ENCODE peak calls at places on chromosomes 16 and 17, in six cellular contexts. One of them, this sample, is unnamed.

GRCh38 chr17:73644145-73645049 is at the start of gene SDK2:
- DNase-seq in activated B cell treated with CpG ODN at 0.5 μM for 24 hours: peak; percentile 26
- DNase-seq in OCI-LY7: no peak
- DNase-seq in AG10803: no peak
- DNase-seq in cardiac muscle cell: peak; percentile 69
- DNase-seq in heart right ventricle: no peak
- DNase-seq in this sample: peak; percentile 61

GRCh38 chr16:17493012-17493411 is 22.3 kb upstream of the XYLT1 start:
- DNase-seq in OCI-LY7: no peak
- DNase-seq in activated B cell treated with CpG ODN at 0.5 μM for 24 hours: no peak
- DNase-seq in AG10803: no peak
- DNase-seq in heart right ventricle: no peak
- DNase-seq in cardiac muscle cell: no peak
- DNase-seq in this sample: no peak

GRCh38 chr17:6120351-6120750 is 50.2 kb downstream of the WSCD1 start:
- DNase-seq in AG10803: no peak
- DNase-seq in OCI-LY7: no peak
- DNase-seq in heart right ventricle: no peak
- DNase-seq in activated B cell treated with CpG ODN at 0.5 μM for 24 hours: no peak
- DNase-seq in cardiac muscle cell: no peak
- DNase-seq in this sample: no peak

GRCh38 chr16:25614836-25615235 is 76.9 kb upstream of the HS3ST4 start:
- DNase-seq in heart right ventricle: no peak
- DNase-seq in AG10803: no peak
- DNase-seq in cardiac muscle cell: no peak
- DNase-seq in activated B cell treated with CpG ODN at 0.5 μM for 24 hours: no peak
- DNase-seq in OCI-LY7: no peak
- DNase-seq in this sample: no peak

GRCh38 chr16:3481696-3482658 is 13.3 kb downstream of the C16orf90 start:
- DNase-seq in activated B cell treated with CpG ODN at 0.5 μM for 24 hours: no peak
- DNase-seq in heart right ventricle: no peak
- DNase-seq in OCI-LY7: no peak
- DNase-seq in cardiac muscle cell: no peak
- DNase-seq in AG10803: no peak
- DNase-seq in this sample: no peak

GRCh38 chr16:72637306-72637705 is 410.6 kb downstream of the ZFHX3 start:
- DNase-seq in cardiac muscle cell: no peak
- DNase-seq in OCI-LY7: no peak
- DNase-seq in heart right ventricle: no peak
- DNase-seq in activated B cell treated with CpG ODN at 0.5 μM for 24 hours: no peak
- DNase-seq in AG10803: peak; percentile 79
- DNase-seq in this sample: no peak

GRCh38 chr17:74678541-74678940 is 34.2 kb downstream of the CD300LF start:
- DNase-seq in activated B cell treated with CpG ODN at 0.5 μM for 24 hours: no peak
- DNase-seq in AG10803: no peak
- DNase-seq in cardiac muscle cell: no peak
- DNase-seq in heart right ventricle: no peak
- DNase-seq in OCI-LY7: no peak
- DNase-seq in this sample: no peak

GRCh38 chr17:19897108-19897854 is 29.5 kb upstream of the ULK2 start:
- DNase-seq in activated B cell treated with CpG ODN at 0.5 μM for 24 hours: no peak
- DNase-seq in heart right ventricle: peak; percentile 49
- DNase-seq in OCI-LY7: no peak
- DNase-seq in AG10803: no peak
- DNase-seq in cardiac muscle cell: no peak
- DNase-seq in this sample: no peak

GRCh38 chr17:76586741-76587487 is 1.3 kb upstream of the ST6GALNAC2 start:
- DNase-seq in OCI-LY7: no peak
- DNase-seq in activated B cell treated with CpG ODN at 0.5 μM for 24 hours: no peak
- DNase-seq in heart right ventricle: no peak
- DNase-seq in AG10803: no peak
- DNase-seq in cardiac muscle cell: peak; percentile 59
- DNase-seq in this sample: peak; percentile 43

GRCh38 chr17:79954281-79955166 is 81.1 kb downstream of the TBC1D16 start:
- DNase-seq in AG10803: no peak
- DNase-seq in OCI-LY7: no peak
- DNase-seq in heart right ventricle: no peak
- DNase-seq in cardiac muscle cell: no peak
- DNase-seq in activated B cell treated with CpG ODN at 0.5 μM for 24 hours: no peak
- DNase-seq in this sample: no peak

GRCh38 chr16:8665529-8665928 is 8.9 kb upstream of the ABAT start:
- DNase-seq in OCI-LY7: no peak
- DNase-seq in AG10803: no peak
- DNase-seq in cardiac muscle cell: no peak
- DNase-seq in activated B cell treated with CpG ODN at 0.5 μM for 24 hours: no peak
- DNase-seq in heart right ventricle: no peak
- DNase-seq in this sample: no peak

GRCh38 chr17:7167832-7168231 is 11.3 kb downstream of the ASGR1 start:
- DNase-seq in OCI-LY7: no peak
- DNase-seq in cardiac muscle cell: no peak
- DNase-seq in AG10803: peak; percentile 73
- DNase-seq in activated B cell treated with CpG ODN at 0.5 μM for 24 hours: no peak
- DNase-seq in heart right ventricle: no peak
- DNase-seq in this sample: no peak

DNA sequence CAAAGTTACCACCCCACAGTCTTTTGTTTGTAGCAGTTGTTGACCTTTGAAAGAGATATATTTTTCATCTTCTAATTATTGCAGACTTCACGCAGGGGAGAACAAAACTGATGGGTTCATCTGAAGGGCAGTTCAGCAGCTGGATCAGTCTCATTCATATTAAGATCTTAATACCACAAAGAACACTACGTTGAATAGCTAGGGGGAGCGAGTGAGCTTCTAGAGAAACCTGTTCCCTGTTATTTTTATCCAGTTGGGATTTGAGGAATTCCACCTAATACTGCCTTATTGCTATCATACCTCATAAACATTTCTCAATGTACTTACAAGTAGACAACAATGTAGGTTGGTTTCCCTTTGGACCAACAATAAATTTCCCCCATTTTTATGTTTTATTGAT is 306.1 kb upstream of the KIF2B start:
- DNase-seq in OCI-LY7: no peak
- DNase-seq in AG10803: no peak
- DNase-seq in cardiac muscle cell: peak; percentile 51
- DNase-seq in heart right ventricle: no peak
- DNase-seq in activated B cell treated with CpG ODN at 0.5 μM for 24 hours: no peak
- DNase-seq in this sample: no peak
- TF ChIP-seq CTCF in OCI-LY7: no peak
- TF ChIP-seq CTCF in AG10803: peak; percentile 20
- TF ChIP-seq CTCF in cardiac muscle cell: peak; percentile 51
- TF ChIP-seq CTCF in heart right ventricle: no peak
- TF ChIP-seq CTCF in activated B cell treated with CpG ODN at 0.5 μM for 24 hours: no peak
- TF ChIP-seq CTCF in this sample: no peak

GRCh38 chr16:60203525-60204124 is 1469.5 kb upstream of the GOT2 start:
- DNase-seq in cardiac muscle cell: peak; percentile 28
- DNase-seq in heart right ventricle: no peak
- DNase-seq in activated B cell treated with CpG ODN at 0.5 μM for 24 hours: no peak
- DNase-seq in AG10803: peak; percentile 31
- DNase-seq in OCI-LY7: peak; percentile 1
- DNase-seq in this sample: no peak
- TF ChIP-seq CTCF in cardiac muscle cell: no peak
- TF ChIP-seq CTCF in heart right ventricle: peak; percentile 47
- TF ChIP-seq CTCF in activated B cell treated with CpG ODN at 0.5 μM for 24 hours: no peak
- TF ChIP-seq CTCF in AG10803: peak; percentile 66
- TF ChIP-seq CTCF in OCI-LY7: peak; percentile 73
- TF ChIP-seq CTCF in this sample: peak; percentile 51

DNA sequence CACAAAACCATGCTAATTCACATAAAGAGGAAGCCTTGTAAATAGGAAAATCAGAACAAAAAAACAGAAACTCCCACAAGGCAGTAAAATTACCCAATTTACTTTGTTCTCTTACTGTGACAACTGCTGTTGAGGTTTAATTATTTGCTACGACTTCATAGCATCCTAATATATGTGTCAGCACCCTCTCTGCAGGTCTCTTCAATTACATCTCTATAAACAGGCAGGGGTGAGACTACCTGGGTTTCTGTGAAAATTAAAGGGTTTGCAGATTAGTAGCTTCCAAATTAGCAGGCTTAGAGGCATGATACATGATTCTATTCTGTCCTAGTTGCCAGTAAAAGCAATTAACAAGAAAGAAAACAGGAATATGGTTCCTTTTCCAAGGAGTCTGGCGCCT is 2.6 kb downstream of the WDR59 start:
- DNase-seq in OCI-LY7: no peak
- DNase-seq in activated B cell treated with CpG ODN at 0.5 μM for 24 hours: no peak
- DNase-seq in heart right ventricle: no peak
- DNase-seq in cardiac muscle cell: no peak
- DNase-seq in AG10803: no peak
- DNase-seq in this sample: no peak
- TF ChIP-seq CTCF in OCI-LY7: no peak
- TF ChIP-seq CTCF in activated B cell treated with CpG ODN at 0.5 μM for 24 hours: no peak
- TF ChIP-seq CTCF in heart right ventricle: no peak
- TF ChIP-seq CTCF in cardiac muscle cell: no peak
- TF ChIP-seq CTCF in AG10803: no peak
- TF ChIP-seq CTCF in this sample: no peak

DNA sequence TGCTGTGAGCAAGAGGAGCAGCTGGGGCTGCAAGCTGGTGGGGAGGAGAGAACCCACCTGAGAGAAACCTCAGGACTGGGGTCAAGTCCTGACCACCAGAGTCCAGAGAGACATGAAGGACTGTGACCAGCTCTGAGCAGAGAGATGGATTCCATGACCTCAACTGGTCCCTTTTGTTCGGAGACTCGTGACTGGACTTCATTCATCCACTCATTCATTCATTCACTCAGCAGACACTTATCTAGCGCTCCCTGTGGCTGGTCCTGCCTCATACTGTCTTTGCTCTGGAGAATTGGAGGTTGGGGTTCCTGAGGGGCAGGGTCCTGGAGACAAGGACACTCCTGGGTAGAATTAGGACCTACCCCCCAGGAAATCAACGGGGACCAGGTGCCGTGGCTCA is 4.0 kb downstream of the ERBB2 start:
- DNase-seq in cardiac muscle cell: no peak
- DNase-seq in activated B cell treated with CpG ODN at 0.5 μM for 24 hours: no peak
- DNase-seq in heart right ventricle: no peak
- DNase-seq in AG10803: no peak
- DNase-seq in OCI-LY7: no peak
- DNase-seq in this sample: no peak
- TF ChIP-seq CTCF in cardiac muscle cell: no peak
- TF ChIP-seq CTCF in activated B cell treated with CpG ODN at 0.5 μM for 24 hours: no peak
- TF ChIP-seq CTCF in heart right ventricle: no peak
- TF ChIP-seq CTCF in AG10803: no peak
- TF ChIP-seq CTCF in OCI-LY7: no peak
- TF ChIP-seq CTCF in this sample: no peak

DNA sequence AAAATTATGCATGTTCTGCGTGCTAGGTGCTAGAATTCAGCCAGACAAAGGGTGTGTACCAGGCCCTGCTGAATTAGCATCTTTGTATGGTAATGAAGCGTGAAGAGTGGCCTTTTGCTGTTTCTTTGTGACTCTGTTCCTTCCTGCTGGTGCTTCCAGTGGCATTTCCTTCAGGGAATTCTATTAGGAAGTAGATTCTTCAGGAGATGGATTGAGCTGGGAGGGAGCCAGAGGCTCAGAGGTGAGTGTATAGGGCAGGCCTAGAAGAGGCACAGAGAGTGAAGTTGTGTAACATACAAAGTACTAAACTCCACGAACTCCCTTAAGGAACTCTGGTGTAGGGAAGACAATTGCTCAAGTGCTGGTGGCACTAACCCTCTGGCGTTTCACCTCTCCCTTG is 73.9 kb upstream of the ASIC2 start:
- DNase-seq in activated B cell treated with CpG ODN at 0.5 μM for 24 hours: no peak
- DNase-seq in cardiac muscle cell: no peak
- DNase-seq in heart right ventricle: no peak
- DNase-seq in OCI-LY7: no peak
- DNase-seq in AG10803: no peak
- DNase-seq in this sample: no peak
- TF ChIP-seq CTCF in activated B cell treated with CpG ODN at 0.5 μM for 24 hours: no peak
- TF ChIP-seq CTCF in cardiac muscle cell: no peak
- TF ChIP-seq CTCF in heart right ventricle: no peak
- TF ChIP-seq CTCF in OCI-LY7: no peak
- TF ChIP-seq CTCF in AG10803: no peak
- TF ChIP-seq CTCF in this sample: no peak

GRCh38 chr17:17400566-17401184 is 76.1 kb upstream of the MED9 start:
- DNase-seq in cardiac muscle cell: no peak
- DNase-seq in activated B cell treated with CpG ODN at 0.5 μM for 24 hours: no peak
- DNase-seq in AG10803: no peak
- DNase-seq in OCI-LY7: no peak
- DNase-seq in heart right ventricle: no peak
- DNase-seq in this sample: no peak

GRCh38 chr17:17400070-17400469 is 76.7 kb upstream of the MED9 start:
- DNase-seq in heart right ventricle: no peak
- DNase-seq in cardiac muscle cell: no peak
- DNase-seq in activated B cell treated with CpG ODN at 0.5 μM for 24 hours: no peak
- DNase-seq in OCI-LY7: no peak
- DNase-seq in AG10803: no peak
- DNase-seq in this sample: no peak

GRCh38 chr17:17402558-17402957 is 74.2 kb upstream of the MED9 start:
- DNase-seq in heart right ventricle: no peak
- DNase-seq in cardiac muscle cell: no peak
- DNase-seq in AG10803: no peak
- DNase-seq in OCI-LY7: no peak
- DNase-seq in activated B cell treated with CpG ODN at 0.5 μM for 24 hours: no peak
- DNase-seq in this sample: no peak

GRCh38 chr17:17398928-17399926 is 77.6 kb upstream of the MED9 start:
- DNase-seq in heart right ventricle: no peak
- DNase-seq in OCI-LY7: no peak
- DNase-seq in cardiac muscle cell: no peak
- DNase-seq in activated B cell treated with CpG ODN at 0.5 μM for 24 hours: no peak
- DNase-seq in AG10803: peak; percentile 49
- DNase-seq in this sample: no peak

GRCh38 chr17:17401271-17401781 is 75.5 kb upstream of the MED9 start:
- DNase-seq in AG10803: peak; percentile 33
- DNase-seq in cardiac muscle cell: no peak
- DNase-seq in heart right ventricle: no peak
- DNase-seq in activated B cell treated with CpG ODN at 0.5 μM for 24 hours: no peak
- DNase-seq in OCI-LY7: peak; percentile 33
- DNase-seq in this sample: no peak
- TF ChIP-seq CTCF in AG10803: no peak
- TF ChIP-seq CTCF in cardiac muscle cell: peak; percentile 14
- TF ChIP-seq CTCF in heart right ventricle: no peak
- TF ChIP-seq CTCF in activated B cell treated with CpG ODN at 0.5 μM for 24 hours: no peak
- TF ChIP-seq CTCF in OCI-LY7: peak; percentile 61
- TF ChIP-seq CTCF in this sample: no peak

DNA sequence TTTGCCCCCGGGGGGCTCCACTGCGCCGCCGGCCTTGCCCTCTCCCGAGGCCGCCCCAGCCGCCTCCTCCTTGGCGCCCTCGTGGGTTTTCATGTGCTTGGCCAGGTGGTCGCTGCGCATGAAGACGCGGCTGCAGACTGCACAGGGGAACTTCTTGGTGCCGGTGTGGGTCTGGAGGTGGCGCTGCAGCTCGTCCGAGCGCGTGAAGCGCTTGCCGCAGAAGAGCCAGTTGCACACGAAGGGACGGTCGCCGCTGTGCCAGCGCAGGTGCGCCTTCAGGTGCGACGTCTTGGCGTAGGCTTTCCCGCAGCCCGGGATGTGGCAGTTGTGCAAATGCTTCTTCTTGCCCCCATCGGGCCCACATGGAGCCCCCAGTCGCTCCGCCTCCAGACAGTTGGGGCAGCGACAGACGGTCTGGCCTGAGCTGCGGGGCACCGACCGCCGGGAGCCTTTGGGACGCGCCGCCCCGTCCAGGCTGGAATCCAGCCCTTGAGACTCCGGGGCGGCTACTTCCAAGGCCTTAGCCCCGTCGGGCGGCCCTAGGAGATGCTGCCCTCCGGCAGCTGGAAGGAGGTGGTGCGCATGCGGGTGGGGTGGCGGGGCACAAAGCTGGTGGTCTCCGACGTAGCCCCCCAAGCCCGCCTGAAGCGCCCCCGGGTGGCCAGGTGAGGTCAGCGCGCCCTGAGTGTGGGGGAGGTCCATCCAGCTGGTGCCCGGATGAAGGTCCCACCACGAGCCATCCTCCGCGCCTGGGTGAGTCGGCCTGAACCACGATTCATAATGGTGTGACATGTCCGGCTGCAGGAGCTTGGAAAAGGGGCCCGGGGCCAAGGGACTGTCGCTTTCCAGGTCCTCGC is 3.4 kb downstream of the SP6 start:
- DNase-seq in activated B cell treated with CpG ODN at 0.5 μM for 24 hours: no peak
- DNase-seq in cardiac muscle cell: peak; percentile 47
- DNase-seq in heart right ventricle: no peak
- DNase-seq in OCI-LY7: no peak
- DNase-seq in AG10803: no peak
- DNase-seq in this sample: peak; percentile 58
- TF ChIP-seq CTCF in activated B cell treated with CpG ODN at 0.5 μM for 24 hours: no peak
- TF ChIP-seq CTCF in cardiac muscle cell: peak; percentile 9
- TF ChIP-seq CTCF in heart right ventricle: peak; percentile 38
- TF ChIP-seq CTCF in OCI-LY7: peak; percentile 68
- TF ChIP-seq CTCF in AG10803: peak; percentile 34
- TF ChIP-seq CTCF in this sample: peak; percentile 34